ENCODE peak calls at places on chromosomes 4 and X, in six cellular contexts. One of them, this sample, is unnamed.

GRCh38 chrX:40325161-40325560 is 227.4 kb upstream of the BCOR start:
- DNase-seq in HepG2: no peak
- DNase-seq in AG04450: no peak
- DNase-seq in GM13976: no peak
- DNase-seq in psoas muscle: no peak
- DNase-seq in CD4-positive, alpha-beta T cell: no peak
- DNase-seq in this sample: no peak

GRCh38 chrX:73768120-73768519 is 205.1 kb downstream of the CHIC1 start:
- DNase-seq in CD4-positive, alpha-beta T cell: no peak
- DNase-seq in HepG2: peak; percentile 3
- DNase-seq in AG04450: no peak
- DNase-seq in psoas muscle: no peak
- DNase-seq in GM13976: no peak
- DNase-seq in this sample: no peak

GRCh38 chr4:180058731-180059215 is 2184.4 kb upstream of the TENM3 start:
- DNase-seq in psoas muscle: peak; percentile 56
- DNase-seq in GM13976: peak; percentile 71
- DNase-seq in HepG2: no peak
- DNase-seq in CD4-positive, alpha-beta T cell: no peak
- DNase-seq in AG04450: no peak
- DNase-seq in this sample: no peak

GRCh38 chr4:144754562-144755410 is 108.8 kb downstream of the HHIP start:
- DNase-seq in HepG2: no peak
- DNase-seq in GM13976: peak; percentile 5
- DNase-seq in psoas muscle: no peak
- DNase-seq in AG04450: no peak
- DNase-seq in CD4-positive, alpha-beta T cell: no peak
- DNase-seq in this sample: no peak

GRCh38 chr4:145709336-145709735 is 29.4 kb downstream of the C4orf51 start:
- DNase-seq in psoas muscle: no peak
- DNase-seq in AG04450: no peak
- DNase-seq in CD4-positive, alpha-beta T cell: no peak
- DNase-seq in HepG2: no peak
- DNase-seq in GM13976: no peak
- DNase-seq in this sample: no peak

GRCh38 chr4:153804742-153805141 is 15.9 kb upstream of the SFRP2 start:
- DNase-seq in psoas muscle: no peak
- DNase-seq in AG04450: no peak
- DNase-seq in CD4-positive, alpha-beta T cell: no peak
- DNase-seq in HepG2: no peak
- DNase-seq in GM13976: no peak
- DNase-seq in this sample: no peak

GRCh38 chr4:52643846-52644245 is 15.3 kb downstream of the USP46 start:
- DNase-seq in psoas muscle: peak; percentile 78
- DNase-seq in GM13976: no peak
- DNase-seq in AG04450: peak; percentile 20
- DNase-seq in HepG2: peak; percentile 34
- DNase-seq in CD4-positive, alpha-beta T cell: no peak
- DNase-seq in this sample: no peak

GRCh38 chrX:39688576-39689373 is 409.0 kb downstream of the BCOR start:
- DNase-seq in psoas muscle: peak; percentile 76
- DNase-seq in AG04450: no peak
- DNase-seq in CD4-positive, alpha-beta T cell: no peak
- DNase-seq in HepG2: peak; percentile 1
- DNase-seq in GM13976: peak; percentile 41
- DNase-seq in this sample: no peak

GRCh38 chr4:41750624-41751324 is 2.2 kb upstream of the PHOX2B start:
- DNase-seq in GM13976: no peak
- DNase-seq in HepG2: no peak
- DNase-seq in CD4-positive, alpha-beta T cell: no peak
- DNase-seq in psoas muscle: no peak
- DNase-seq in AG04450: no peak
- DNase-seq in this sample: no peak

GRCh38 chr4:7466904-7467303 is 32.2 kb upstream of the PSAPL1 start:
- DNase-seq in GM13976: no peak
- DNase-seq in AG04450: no peak
- DNase-seq in HepG2: no peak
- DNase-seq in CD4-positive, alpha-beta T cell: no peak
- DNase-seq in psoas muscle: no peak
- DNase-seq in this sample: no peak

GRCh38 chr4:52641853-52642563 is 17.1 kb downstream of the USP46 start:
- DNase-seq in HepG2: no peak
- DNase-seq in GM13976: peak; percentile 52
- DNase-seq in psoas muscle: no peak
- DNase-seq in AG04450: no peak
- DNase-seq in CD4-positive, alpha-beta T cell: no peak
- DNase-seq in this sample: no peak

GRCh38 chr4:123158576-123158975 is 236.2 kb upstream of the NUDT6 start:
- DNase-seq in AG04450: no peak
- DNase-seq in GM13976: no peak
- DNase-seq in psoas muscle: no peak
- DNase-seq in HepG2: no peak
- DNase-seq in CD4-positive, alpha-beta T cell: no peak
- DNase-seq in this sample: no peak

GRCh38 chr4:154010377-154010776 is 221.5 kb upstream of the SFRP2 start:
- DNase-seq in psoas muscle: no peak
- DNase-seq in GM13976: no peak
- DNase-seq in HepG2: no peak
- DNase-seq in CD4-positive, alpha-beta T cell: no peak
- DNase-seq in AG04450: no peak
- DNase-seq in this sample: no peak

GRCh38 chr4:54495091-54495490 is 162.7 kb upstream of the KIT start:
- DNase-seq in HepG2: no peak
- DNase-seq in CD4-positive, alpha-beta T cell: no peak
- DNase-seq in psoas muscle: no peak
- DNase-seq in AG04450: no peak
- DNase-seq in GM13976: no peak
- DNase-seq in this sample: no peak

GRCh38 chr4:151766691-151767090 is 5.9 kb upstream of the GATB start:
- DNase-seq in GM13976: no peak
- DNase-seq in psoas muscle: no peak
- DNase-seq in CD4-positive, alpha-beta T cell: no peak
- DNase-seq in HepG2: no peak
- DNase-seq in AG04450: no peak
- DNase-seq in this sample: no peak
- TF ChIP-seq CTCF in GM13976: no peak
- TF ChIP-seq CTCF in psoas muscle: no peak
- TF ChIP-seq CTCF in CD4-positive, alpha-beta T cell: no peak
- TF ChIP-seq CTCF in HepG2: peak; percentile 10
- TF ChIP-seq CTCF in AG04450: no peak
- TF ChIP-seq CTCF in this sample: no peak

GRCh38 chrX:142686653-142687283 is 339.0 kb upstream of the SPANXN4 start:
- DNase-seq in HepG2: no peak
- DNase-seq in GM13976: no peak
- DNase-seq in psoas muscle: no peak
- DNase-seq in AG04450: no peak
- DNase-seq in CD4-positive, alpha-beta T cell: no peak
- DNase-seq in this sample: no peak
- TF ChIP-seq CTCF in HepG2: no peak
- TF ChIP-seq CTCF in GM13976: no peak
- TF ChIP-seq CTCF in psoas muscle: no peak
- TF ChIP-seq CTCF in AG04450: no peak
- TF ChIP-seq CTCF in CD4-positive, alpha-beta T cell: no peak
- TF ChIP-seq CTCF in this sample: no peak

GRCh38 chr4:130705023-130705422 is 1609.1 kb downstream of the C4orf33 start:
- DNase-seq in psoas muscle: no peak
- DNase-seq in CD4-positive, alpha-beta T cell: no peak
- DNase-seq in AG04450: no peak
- DNase-seq in HepG2: no peak
- DNase-seq in GM13976: no peak
- DNase-seq in this sample: no peak
- TF ChIP-seq CTCF in psoas muscle: no peak
- TF ChIP-seq CTCF in CD4-positive, alpha-beta T cell: no peak
- TF ChIP-seq CTCF in AG04450: no peak
- TF ChIP-seq CTCF in HepG2: no peak
- TF ChIP-seq CTCF in GM13976: no peak
- TF ChIP-seq CTCF in this sample: no peak

GRCh38 chr4:5958199-5958735 is 60.0 kb downstream of the C4orf50 start:
- DNase-seq in GM13976: no peak
- DNase-seq in AG04450: no peak
- DNase-seq in CD4-positive, alpha-beta T cell: no peak
- DNase-seq in HepG2: no peak
- DNase-seq in psoas muscle: no peak
- DNase-seq in this sample: no peak
- TF ChIP-seq CTCF in GM13976: no peak
- TF ChIP-seq CTCF in AG04450: no peak
- TF ChIP-seq CTCF in CD4-positive, alpha-beta T cell: no peak
- TF ChIP-seq CTCF in HepG2: no peak
- TF ChIP-seq CTCF in psoas muscle: no peak
- TF ChIP-seq CTCF in this sample: no peak

This sample was measured in omental fat pad.